ENCODE peak calls at places on chromosome 1, in four cellular contexts. F is fibroblast of the conjunctiva, X is H9, P is GM10248. V is an unnamed sample.

GRCh38 chr1:225304996-225305395 is 122.8 kb downstream of the LBR start:
- DNase-seq in F (no peak), P (no peak), X (no peak), V (no peak)

GRCh38 chr1:11455925-11456580 is 22.9 kb upstream of the DISP3 start:
- DNase-seq in P (no peak), F (no peak), X (no peak), V (no peak)

GRCh38 chr1:59750612-59751395 is 63.9 kb upstream of the HOOK1 start:
- DNase-seq in P (no peak), F (peak; percentile 76), X (no peak), V (no peak)

GRCh38 chr1:80915491-80915890 is 885.2 kb upstream of the ADGRL2 start:
- DNase-seq in F (no peak), X (no peak), P (no peak), V (no peak)

GRCh38 chr1:40421694-40422384 is 28.4 kb upstream of the ZFP69B start:
- DNase-seq in X (no peak), P (no peak), F (no peak), V (no peak)

GRCh38 chr1:4118746-4119515 is 218.9 kb upstream of the C1orf174 start:
- DNase-seq in F (no peak), X (no peak), P (no peak), V (no peak)

GRCh38 chr1:192633533-192634258 is 2.3 kb upstream of the RGS13 start:
- DNase-seq in F (no peak), P (no peak), X (no peak), V (no peak)

GRCh38 chr1:43664369-43664768 is 14.4 kb downstream of the KDM4A start:
- DNase-seq in X (no peak), F (no peak), P (peak; percentile 50), V (no peak)

GRCh38 chr1:28267633-28268032 is 8.3 kb downstream of the SESN2 start:
- DNase-seq in F (no peak), P (no peak), X (no peak), V (no peak)

GRCh38 chr1:231499148-231499763 is 29.2 kb upstream of the TSNAX start:
- DNase-seq in X (no peak), P (no peak), F (no peak), V (no peak)

GRCh38 chr1:234782821-234783220 is 172.8 kb upstream of the IRF2BP2 start:
- DNase-seq in P (no peak), F (no peak), X (peak; percentile 38), V (no peak)

GRCh38 chr1:193471981-193472380 is 285.6 kb upstream of the B3GALT2 start:
- DNase-seq in X (no peak), P (no peak), F (no peak), V (no peak)

GRCh38 chr1:9384751-9385245 is 92.1 kb downstream of the SPSB1 start:
- DNase-seq in X (no peak), P (no peak), F (no peak), V (no peak)

GRCh38 chr1:109438798-109439297 is 12.6 kb upstream of the PSMA5 start:
- DNase-seq in F (peak; percentile 84), X (no peak), P (peak; percentile 27), V (peak; percentile 55)

GRCh38 chr1:18575620-18576019 is 55.0 kb upstream of the PAX7 start:
- DNase-seq in F (no peak), P (peak; percentile 50), X (peak; percentile 93), V (peak; percentile 53)

GRCh38 chr1:236854602-236854978 is 59.5 kb downstream of the MTR start:
- DNase-seq in X (no peak), P (no peak), F (peak; percentile 16), V (peak; percentile 51)

GRCh38 chr1:7940745-7941436 is at the start of gene TNFRSF9:
- DNase-seq in F (no peak), X (no peak), P (peak; percentile 76), V (peak; percentile 59)

GRCh38 chr1:27958513-27958912 is 1.3 kb upstream of the XKR8 start:
- DNase-seq in F (no peak), X (no peak), P (no peak), V (no peak)

GRCh38 chr1:209650454-209650853 is 1.8 kb downstream of the LAMB3 start:
- DNase-seq in X (no peak), F (no peak), P (no peak), V (no peak)

GRCh38 chr1:188958461-188959115 is 1519.1 kb downstream of the BRINP3 start:
- DNase-seq in P (no peak), F (no peak), X (no peak), V (no peak)

GRCh38 chr1:57616906-57617305 is 193.0 kb upstream of the DAB1 start:
- DNase-seq in P (no peak), X (no peak), F (no peak), V (no peak)

GRCh38 chr1:205350626-205351235 is 6.0 kb downstream of the KLHDC8A start:
- DNase-seq in X (peak; percentile 76), F (no peak), P (no peak), V (no peak)

GRCh38 chr1:229225331-229225782 is 45.6 kb upstream of the RAB4A start:
- DNase-seq in X (no peak), P (no peak), F (no peak), V (no peak)

GRCh38 chr1:108865316-108865910 is 8.5 kb upstream of the AKNAD1 start:
- DNase-seq in X (no peak), P (no peak), F (no peak), V (no peak)

GRCh38 chr1:110580244-110580643 is 25.9 kb downstream of the KCNA2 start:
- DNase-seq in X (no peak), F (no peak), P (no peak), V (no peak)

GRCh38 chr1:29599826-29600225 is 363.5 kb downstream of the PTPRU start:
- DNase-seq in X (no peak), P (no peak), F (no peak), V (no peak)